ENCODE peak calls at places on chromosome 10, in eight cellular contexts. Q, Z, U, X, M, A, J and E are unnamed samples.

GRCh38 chr10:68105820-68106219 is 3.5 kb upstream of the MYPN start:
- DNase-seq in Q (no peak), Z (peak; percentile 78), U (peak; percentile 48), X (peak; percentile 58), M (peak; percentile 93), A (no peak), J (no peak), E (peak; percentile 54)

GRCh38 chr10:43041422-43042342 is 35.2 kb upstream of the RET start:
- DNase-seq in Q (no peak), Z (no peak), U (no peak), X (no peak), M (no peak), A (peak; percentile 31), J (peak; percentile 1), E (no peak)

GRCh38 chr10:95256268-95256667 is 34.5 kb downstream of the PDLIM1 start:
- DNase-seq in Q (no peak), Z (no peak), U (no peak), X (no peak), M (no peak), A (no peak), J (no peak), E (no peak)

GRCh38 chr10:30039567-30039966 is 19.8 kb downstream of the JCAD start:
- DNase-seq in Q (no peak), Z (no peak), U (no peak), X (no peak), M (no peak), A (no peak), J (no peak), E (peak; percentile 18)

GRCh38 chr10:62264702-62265436 is 3.8 kb downstream of the RTKN2 start:
- DNase-seq in Q (no peak), Z (peak; percentile 92), U (peak; percentile 90), X (peak; percentile 96), M (peak; percentile 99), A (no peak), J (peak; percentile 11), E (peak; percentile 75)

GRCh38 chr10:944034-944831 is 12.7 kb upstream of the LARP4B start:
- DNase-seq in Q (peak; percentile 82), Z (peak; percentile 25), U (peak; percentile 59), X (peak; percentile 56), M (no peak), A (no peak), J (no peak), E (no peak)

GRCh38 chr10:53508197-53508596 is 735.6 kb upstream of the MBL2 start:
- DNase-seq in Q (no peak), Z (no peak), U (no peak), X (no peak), M (no peak), A (no peak), J (no peak), E (no peak)

GRCh38 chr10:44261710-44262455 is 123.0 kb downstream of the CXCL12 start:
- DNase-seq in Q (no peak), Z (peak; percentile 56), U (peak; percentile 62), X (no peak), M (no peak), A (no peak), J (no peak), E (no peak)

GRCh38 chr10:128083191-128083895 is 42.9 kb downstream of the MKI67 start:
- DNase-seq in Q (no peak), Z (no peak), U (no peak), X (no peak), M (no peak), A (no peak), J (no peak), E (no peak)

GRCh38 chr10:16014469-16014868 is 154.2 kb upstream of the MINDY3 start:
- DNase-seq in Q (no peak), Z (no peak), U (no peak), X (no peak), M (no peak), A (no peak), J (no peak), E (no peak)

GRCh38 chr10:79124066-79124465 is 55.3 kb downstream of the ZMIZ1 start:
- DNase-seq in Q (no peak), Z (no peak), U (no peak), X (no peak), M (no peak), A (no peak), J (no peak), E (no peak)

GRCh38 chr10:5284311-5285057 is 80.3 kb upstream of the UCN3 start:
- DNase-seq in Q (no peak), Z (peak; percentile 64), U (peak; percentile 68), X (peak; percentile 92), M (peak; percentile 6), A (no peak), J (no peak), E (peak; percentile 78)

GRCh38 chr10:61669849-61670248 is 7.1 kb downstream of the CABCOCO1 start:
- DNase-seq in Q (no peak), Z (no peak), U (no peak), X (no peak), M (no peak), A (no peak), J (no peak), E (no peak)

GRCh38 chr10:73306171-73306708 is 52.4 kb downstream of the CFAP70 start:
- DNase-seq in Q (no peak), Z (no peak), U (no peak), X (no peak), M (no peak), A (no peak), J (no peak), E (no peak)

GRCh38 chr10:36494386-36494785 is 631.0 kb upstream of the ANKRD30A start:
- DNase-seq in Q (no peak), Z (peak; percentile 87), U (peak; percentile 86), X (peak; percentile 74), M (peak; percentile 100), A (no peak), J (no peak), E (peak; percentile 67)

GRCh38 chr10:21032587-21033319 is 135.6 kb upstream of the NEBL start:
- DNase-seq in Q (no peak), Z (no peak), U (no peak), X (no peak), M (no peak), A (no peak), J (no peak), E (no peak)

GRCh38 chr10:21041763-21042458 is 144.8 kb upstream of the NEBL start:
- DNase-seq in Q (no peak), Z (no peak), U (no peak), X (no peak), M (no peak), A (no peak), J (no peak), E (no peak)

GRCh38 chr10:21034241-21034640 is 137.1 kb upstream of the NEBL start:
- DNase-seq in Q (no peak), Z (no peak), U (no peak), X (no peak), M (no peak), A (no peak), J (no peak), E (no peak)

GRCh38 chr10:21031232-21031790 is 134.2 kb upstream of the NEBL start:
- DNase-seq in Q (no peak), Z (no peak), U (no peak), X (no peak), M (no peak), A (no peak), J (no peak), E (no peak)

DNA sequence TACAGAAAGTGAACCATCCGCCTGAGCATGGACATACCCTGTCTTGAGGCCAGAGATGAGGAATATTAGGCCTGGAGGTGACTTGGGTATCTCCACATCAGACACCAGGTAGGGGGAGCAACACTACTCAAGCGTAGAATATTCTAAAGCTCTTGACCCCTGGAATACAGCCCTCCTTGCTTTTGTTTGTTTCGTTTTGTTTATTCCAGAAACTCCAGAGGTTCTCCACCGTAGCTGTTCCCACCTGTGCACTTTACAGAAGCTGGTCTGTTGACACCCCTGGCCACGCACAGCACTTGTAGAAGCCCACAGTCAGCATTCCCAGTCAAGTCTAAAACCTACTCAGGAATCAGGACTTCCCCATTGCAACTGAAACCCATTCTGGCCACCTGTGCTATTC is 139.6 kb upstream of the NEBL start:
- DNase-seq in Q (no peak), Z (no peak), U (no peak), X (no peak), M (no peak), A (no peak), J (no peak), E (no peak)
- TF ChIP-seq CTCF in Q (no peak), Z (no peak), U (no peak), X (no peak), M (no peak), A (no peak), J (no peak), E (no peak)

GRCh38 chr10:110499796-110500514 is 2.2 kb downstream of the DUSP5 start:
- DNase-seq in Q (no peak), Z (peak; percentile 58), U (no peak), X (peak; percentile 63), M (no peak), A (no peak), J (no peak), E (peak; percentile 40)

GRCh38 chr10:110497438-110498086 is at the start of gene DUSP5:
- DNase-seq in Q (peak; percentile 95), Z (peak; percentile 92), U (peak; percentile 95), X (peak; percentile 96), M (peak; percentile 95), A (peak; percentile 96), J (peak; percentile 95), E (peak; percentile 97)

GRCh38 chr10:110498087-110498981 is 627 bp downstream of the DUSP5 start:
- DNase-seq in Q (peak; percentile 79), Z (peak; percentile 48), U (peak; percentile 58), X (peak; percentile 70), M (no peak), A (peak; percentile 69), J (peak; percentile 51), E (peak; percentile 52)

GRCh38 chr10:110500515-110500905 is 2.8 kb downstream of the DUSP5 start:
- DNase-seq in Q (no peak), Z (peak; percentile 81), U (peak; percentile 87), X (peak; percentile 71), M (peak; percentile 77), A (no peak), J (no peak), E (peak; percentile 54)

GRCh38 chr10:110498982-110499795 is 1.5 kb downstream of the DUSP5 start:
- DNase-seq in Q (no peak), Z (peak; percentile 74), U (peak; percentile 65), X (peak; percentile 83), M (peak; percentile 68), A (no peak), J (peak; percentile 37), E (peak; percentile 87)
- TF ChIP-seq CTCF in Q (no peak), Z (peak; percentile 43), U (peak; percentile 27), X (peak; percentile 53), M (peak; percentile 24), A (no peak), J (no peak), E (peak; percentile 43)

GRCh38 chr10:82377608-82378007 is 502.6 kb downstream of the NRG3 start:
- DNase-seq in Q (no peak), Z (no peak), U (peak; percentile 28), X (peak; percentile 49), M (no peak), A (no peak), J (peak; percentile 22), E (peak; percentile 58)
- TF ChIP-seq CTCF in Q (no peak), Z (no peak), U (peak; percentile 33), X (peak; percentile 48), M (no peak), A (no peak), J (peak; percentile 48), E (no peak)

DNA sequence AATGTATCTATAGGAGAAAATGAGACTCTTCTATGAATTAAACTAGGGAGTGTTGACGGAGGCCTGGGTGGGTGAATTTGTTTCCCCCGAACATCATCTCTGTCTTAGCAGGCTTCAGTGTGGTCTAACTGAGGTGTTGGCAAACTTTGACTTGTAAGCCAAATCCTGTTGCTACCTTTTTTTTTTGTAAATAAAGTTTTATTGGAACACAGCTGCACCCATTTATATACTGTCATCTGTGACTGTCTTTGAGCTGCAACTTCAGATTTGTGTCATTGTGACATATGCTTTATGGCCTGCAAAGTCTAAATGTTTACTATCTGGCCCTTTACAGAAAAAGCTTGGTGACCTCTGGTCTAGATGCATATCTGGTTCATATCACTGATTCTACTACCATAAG is 455.9 kb downstream of the LRMDA start:
- DNase-seq in Q (no peak), Z (no peak), U (no peak), X (no peak), M (no peak), A (no peak), J (no peak), E (no peak)
- TF ChIP-seq CTCF in Q (no peak), Z (no peak), U (no peak), X (no peak), M (no peak), A (no peak), J (no peak), E (no peak)